ENCODE peak calls at places on chromosomes 6 and 20, in four cellular contexts. One of them, this sample, is unnamed.

GRCh38 chr6:109794201-109794926 is 103.3 kb downstream of the FIG4 start:
- DNase-seq in activated effector memory CD4-positive, alpha-beta T cell treated with Interleukin-2 at 50 U/mL for 16 hours: no peak
- DNase-seq in A673: no peak
- DNase-seq in stimulated activated CD4-positive, alpha-beta T cell treated with anti-CD3 and anti-CD28 coated beads, TNF-alpha, amount 100 ng/mL, for 4 hours: no peak
- DNase-seq in this sample: no peak

GRCh38 chr6:83824388-83824801 is 28.8 kb upstream of the RIPPLY2 start:
- DNase-seq in activated effector memory CD4-positive, alpha-beta T cell treated with Interleukin-2 at 50 U/mL for 16 hours: no peak
- DNase-seq in A673: no peak
- DNase-seq in stimulated activated CD4-positive, alpha-beta T cell treated with anti-CD3 and anti-CD28 coated beads, TNF-alpha, amount 100 ng/mL, for 4 hours: no peak
- DNase-seq in this sample: no peak

GRCh38 chr6:106885659-106886058 is 88.9 kb downstream of the CD24 start:
- DNase-seq in activated effector memory CD4-positive, alpha-beta T cell treated with Interleukin-2 at 50 U/mL for 16 hours: no peak
- DNase-seq in A673: no peak
- DNase-seq in stimulated activated CD4-positive, alpha-beta T cell treated with anti-CD3 and anti-CD28 coated beads, TNF-alpha, amount 100 ng/mL, for 4 hours: no peak
- DNase-seq in this sample: no peak

GRCh38 chr6:56520218-56520617 is 122.5 kb downstream of the DST start:
- DNase-seq in activated effector memory CD4-positive, alpha-beta T cell treated with Interleukin-2 at 50 U/mL for 16 hours: no peak
- DNase-seq in A673: no peak
- DNase-seq in stimulated activated CD4-positive, alpha-beta T cell treated with anti-CD3 and anti-CD28 coated beads, TNF-alpha, amount 100 ng/mL, for 4 hours: no peak
- DNase-seq in this sample: no peak

GRCh38 chr20:46665602-46666001 is 14.3 kb upstream of the SLC13A3 start:
- DNase-seq in activated effector memory CD4-positive, alpha-beta T cell treated with Interleukin-2 at 50 U/mL for 16 hours: no peak
- DNase-seq in A673: no peak
- DNase-seq in stimulated activated CD4-positive, alpha-beta T cell treated with anti-CD3 and anti-CD28 coated beads, TNF-alpha, amount 100 ng/mL, for 4 hours: no peak
- DNase-seq in this sample: no peak

GRCh38 chr20:21511485-21511849 is 2.4 kb downstream of the NKX2-2 start:
- DNase-seq in activated effector memory CD4-positive, alpha-beta T cell treated with Interleukin-2 at 50 U/mL for 16 hours: no peak
- DNase-seq in A673: peak
- DNase-seq in stimulated activated CD4-positive, alpha-beta T cell treated with anti-CD3 and anti-CD28 coated beads, TNF-alpha, amount 100 ng/mL, for 4 hours: no peak
- DNase-seq in this sample: no peak

GRCh38 chr6:93105017-93105416 is 314.3 kb downstream of the EPHA7 start:
- DNase-seq in activated effector memory CD4-positive, alpha-beta T cell treated with Interleukin-2 at 50 U/mL for 16 hours: no peak
- DNase-seq in A673: peak
- DNase-seq in stimulated activated CD4-positive, alpha-beta T cell treated with anti-CD3 and anti-CD28 coated beads, TNF-alpha, amount 100 ng/mL, for 4 hours: no peak
- DNase-seq in this sample: no peak

GRCh38 chr6:145372671-145373123 is 362.6 kb downstream of the EPM2A start:
- DNase-seq in activated effector memory CD4-positive, alpha-beta T cell treated with Interleukin-2 at 50 U/mL for 16 hours: no peak
- DNase-seq in A673: peak
- DNase-seq in stimulated activated CD4-positive, alpha-beta T cell treated with anti-CD3 and anti-CD28 coated beads, TNF-alpha, amount 100 ng/mL, for 4 hours: no peak
- DNase-seq in this sample: no peak

GRCh38 chr6:42448906-42449659 is 2.6 kb downstream of the TRERF1 start:
- DNase-seq in activated effector memory CD4-positive, alpha-beta T cell treated with Interleukin-2 at 50 U/mL for 16 hours: no peak
- DNase-seq in A673: no peak
- DNase-seq in stimulated activated CD4-positive, alpha-beta T cell treated with anti-CD3 and anti-CD28 coated beads, TNF-alpha, amount 100 ng/mL, for 4 hours: no peak
- DNase-seq in this sample: no peak

GRCh38 chr20:38680492-38681118 is 43.7 kb upstream of the SLC32A1 start:
- DNase-seq in activated effector memory CD4-positive, alpha-beta T cell treated with Interleukin-2 at 50 U/mL for 16 hours: no peak
- DNase-seq in A673: peak
- DNase-seq in stimulated activated CD4-positive, alpha-beta T cell treated with anti-CD3 and anti-CD28 coated beads, TNF-alpha, amount 100 ng/mL, for 4 hours: no peak
- DNase-seq in this sample: no peak

GRCh38 chr6:17012421-17013225 is 89.2 kb upstream of the STMND1 start:
- DNase-seq in activated effector memory CD4-positive, alpha-beta T cell treated with Interleukin-2 at 50 U/mL for 16 hours: no peak
- DNase-seq in A673: peak
- DNase-seq in stimulated activated CD4-positive, alpha-beta T cell treated with anti-CD3 and anti-CD28 coated beads, TNF-alpha, amount 100 ng/mL, for 4 hours: no peak
- DNase-seq in this sample: no peak

GRCh38 chr20:22411568-22412450 is 172.6 kb downstream of the FOXA2 start:
- DNase-seq in activated effector memory CD4-positive, alpha-beta T cell treated with Interleukin-2 at 50 U/mL for 16 hours: no peak
- DNase-seq in A673: no peak
- DNase-seq in stimulated activated CD4-positive, alpha-beta T cell treated with anti-CD3 and anti-CD28 coated beads, TNF-alpha, amount 100 ng/mL, for 4 hours: no peak
- DNase-seq in this sample: no peak

GRCh38 chr6:43608310-43608763 is 20.7 kb downstream of the GTPBP2 start:
- DNase-seq in activated effector memory CD4-positive, alpha-beta T cell treated with Interleukin-2 at 50 U/mL for 16 hours: peak
- DNase-seq in A673: peak
- DNase-seq in stimulated activated CD4-positive, alpha-beta T cell treated with anti-CD3 and anti-CD28 coated beads, TNF-alpha, amount 100 ng/mL, for 4 hours: peak
- DNase-seq in this sample: no peak